ENCODE peak calls at places on chromosome 9, in four cellular contexts. One of them, this sample, is unnamed. For H3K4me1, the result is how much of the 10 kb centered on the place peaks cover.

GRCh38 chr9:73132034-73132776 is 19.5 kb upstream of the ANXA1 start:
- DNase-seq in neuronal stem cell: peak
- DNase-seq in uterus: peak
- DNase-seq in heart left ventricle: peak
- DNase-seq in this sample: peak

GRCh38 chr9:109242751-109243150 is 75.7 kb upstream of the FRRS1L start:
- DNase-seq in heart left ventricle: no peak
- DNase-seq in neuronal stem cell: no peak
- DNase-seq in uterus: no peak
- DNase-seq in this sample: no peak

GRCh38 chr9:128470560-128470959 is 14.8 kb downstream of the ODF2 start:
- DNase-seq in neuronal stem cell: no peak
- DNase-seq in uterus: no peak
- DNase-seq in heart left ventricle: no peak
- DNase-seq in this sample: no peak

GRCh38 chr9:6247266-6247665 is 31.7 kb downstream of the IL33 start:
- DNase-seq in neuronal stem cell: no peak
- DNase-seq in heart left ventricle: no peak
- DNase-seq in uterus: no peak
- DNase-seq in this sample: no peak

GRCh38 chr9:119078015-119078414 is 291.2 kb downstream of the BRINP1 start:
- DNase-seq in heart left ventricle: no peak
- DNase-seq in neuronal stem cell: no peak
- DNase-seq in uterus: no peak
- DNase-seq in this sample: no peak

GRCh38 chr9:125241863-125242739 is 958 bp upstream of the HSPA5 start:
- DNase-seq in heart left ventricle: peak
- DNase-seq in neuronal stem cell: no peak
- DNase-seq in uterus: no peak
- DNase-seq in this sample: peak

GRCh38 chr9:38620483-38621433 is at the start of gene ANKRD18A:
- DNase-seq in heart left ventricle: peak
- DNase-seq in uterus: peak
- DNase-seq in neuronal stem cell: peak
- DNase-seq in this sample: peak

GRCh38 chr9:128362774-128363173 is 8.4 kb upstream of the URM1 start:
- DNase-seq in heart left ventricle: no peak
- DNase-seq in neuronal stem cell: no peak
- DNase-seq in uterus: no peak
- DNase-seq in this sample: no peak

GRCh38 chr9:98104445-98104881 is 14.6 kb downstream of the TRIM14 start:
- DNase-seq in heart left ventricle: no peak
- DNase-seq in uterus: no peak
- DNase-seq in neuronal stem cell: no peak
- DNase-seq in this sample: no peak

GRCh38 chr9:78214492-78214891 is 21.4 kb upstream of the CEP78 start:
- DNase-seq in uterus: no peak
- DNase-seq in neuronal stem cell: no peak
- DNase-seq in heart left ventricle: no peak
- DNase-seq in this sample: no peak

GRCh38 chr9:20209421-20210340 is 412.6 kb downstream of the MLLT3 start:
- DNase-seq in heart left ventricle: no peak
- DNase-seq in neuronal stem cell: no peak
- DNase-seq in uterus: no peak
- DNase-seq in this sample: no peak

GRCh38 chr9:126989847-126990821 is 75.6 kb downstream of the RALGPS1 start:
- DNase-seq in heart left ventricle: peak
- DNase-seq in neuronal stem cell: no peak
- DNase-seq in uterus: peak
- DNase-seq in this sample: no peak

GRCh38 chr9:77158772-77159513 is 18.4 kb upstream of the VPS13A start:
- DNase-seq in uterus: no peak
- DNase-seq in neuronal stem cell: no peak
- DNase-seq in heart left ventricle: no peak
- DNase-seq in this sample: no peak

GRCh38 chr9:91555132-91555531 is 131.5 kb upstream of the NFIL3 start:
- DNase-seq in heart left ventricle: no peak
- DNase-seq in neuronal stem cell: no peak
- DNase-seq in uterus: no peak
- DNase-seq in this sample: no peak

GRCh38 chr9:4303002-4303401 is 3.1 kb upstream of the GLIS3 start:
- DNase-seq in uterus: no peak
- DNase-seq in neuronal stem cell: no peak
- DNase-seq in heart left ventricle: no peak
- DNase-seq in this sample: no peak

GRCh38 chr9:15373201-15373530 is 49.5 kb upstream of the SNAPC3 start:
- DNase-seq in heart left ventricle: no peak
- DNase-seq in uterus: no peak
- DNase-seq in neuronal stem cell: no peak
- DNase-seq in this sample: no peak

GRCh38 chr9:80811662-80812061 is 877.7 kb downstream of the TLE1 start:
- DNase-seq in neuronal stem cell: no peak
- DNase-seq in uterus: no peak
- DNase-seq in heart left ventricle: no peak
- DNase-seq in this sample: no peak

GRCh38 chr9:68947015-68947414 is 66.9 kb downstream of the PRKACG start:
- DNase-seq in heart left ventricle: no peak
- DNase-seq in neuronal stem cell: no peak
- DNase-seq in uterus: no peak
- DNase-seq in this sample: no peak

GRCh38 chr9:99105152-99106043 is 485 bp downstream of the TGFBR1 start:
- DNase-seq in neuronal stem cell: peak
- DNase-seq in uterus: peak
- DNase-seq in heart left ventricle: peak
- DNase-seq in this sample: peak

GRCh38 chr9:136776947-136777346 is 12.6 kb upstream of the LCN15 start:
- DNase-seq in neuronal stem cell: no peak
- DNase-seq in heart left ventricle: no peak
- DNase-seq in uterus: no peak
- DNase-seq in this sample: no peak

GRCh38 chr9:89547000-89547399 is 49.1 kb upstream of the SEMA4D start:
- DNase-seq in neuronal stem cell: no peak
- DNase-seq in heart left ventricle: no peak
- DNase-seq in uterus: no peak
- DNase-seq in this sample: no peak

GRCh38 chr9:34513567-34514214 is 9.1 kb downstream of the ENHO start:
- DNase-seq in neuronal stem cell: no peak
- DNase-seq in heart left ventricle: no peak
- DNase-seq in uterus: no peak
- DNase-seq in this sample: no peak

GRCh38 chr9:97577051-97577450 is 56.1 kb downstream of the TSTD2 start:
- DNase-seq in uterus: peak
- DNase-seq in neuronal stem cell: no peak
- DNase-seq in heart left ventricle: no peak
- DNase-seq in this sample: no peak

GRCh38 chr9:116686693-116687073 is 422 bp upstream of the TRIM32 start:
- DNase-seq in heart left ventricle: no peak
- DNase-seq in uterus: no peak
- DNase-seq in neuronal stem cell: no peak
- DNase-seq in this sample: no peak

DNA sequence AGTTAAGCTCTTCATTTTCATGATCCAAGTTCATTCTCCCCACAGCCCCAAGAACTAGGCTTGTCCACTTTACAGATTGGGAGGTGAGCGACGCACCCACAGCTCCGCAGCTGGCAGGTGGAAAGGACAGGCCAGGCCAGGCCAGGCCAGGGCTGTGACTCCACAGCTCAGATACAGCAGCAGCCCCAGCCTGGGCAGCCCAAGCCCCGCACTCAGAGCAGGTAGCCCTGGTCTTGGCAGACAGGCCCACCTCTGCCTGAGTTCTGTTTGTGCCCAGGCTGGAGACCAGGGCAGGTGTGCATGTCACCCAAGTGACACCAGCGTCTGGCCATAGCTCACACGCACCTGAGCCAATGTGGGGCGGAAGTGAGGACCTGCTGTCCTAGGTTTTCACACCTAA is 124.7 kb downstream of the WNK2 start:
- DNase-seq in neuronal stem cell: no peak
- DNase-seq in heart left ventricle: no peak
- DNase-seq in uterus: no peak
- DNase-seq in this sample: no peak
- H3K27ac ChIP-seq in neuronal stem cell: no peak
- H3K27ac ChIP-seq in heart left ventricle: no peak
- H3K27ac ChIP-seq in uterus: no peak
- H3K27ac ChIP-seq in this sample: no peak

GRCh38 chr9:75121914-75122558 is 33.7 kb downstream of the OSTF1 start:
- DNase-seq in heart left ventricle: no peak
- DNase-seq in uterus: no peak
- DNase-seq in neuronal stem cell: no peak
- DNase-seq in this sample: no peak

GRCh38 chr9:75117572-75117971 is 29.3 kb downstream of the OSTF1 start:
- DNase-seq in heart left ventricle: no peak
- DNase-seq in uterus: no peak
- DNase-seq in neuronal stem cell: no peak
- DNase-seq in this sample: no peak

GRCh38 chr9:75123696-75124095 is 35.4 kb downstream of the OSTF1 start:
- DNase-seq in heart left ventricle: no peak
- DNase-seq in uterus: no peak
- DNase-seq in neuronal stem cell: no peak
- DNase-seq in this sample: no peak

GRCh38 chr9:75120661-75121060 is 32.3 kb downstream of the OSTF1 start:
- DNase-seq in uterus: no peak
- DNase-seq in neuronal stem cell: no peak
- DNase-seq in heart left ventricle: no peak
- DNase-seq in this sample: no peak
- H3K4me1 ChIP-seq in uterus: under half
- H3K4me1 ChIP-seq in neuronal stem cell: under half
- H3K4me1 ChIP-seq in heart left ventricle: under half
- H3K4me1 ChIP-seq in this sample: under half

GRCh38 chr9:33437235-33437634 is 10.2 kb downstream of the AQP3 start:
- DNase-seq in neuronal stem cell: no peak
- DNase-seq in heart left ventricle: no peak
- DNase-seq in uterus: no peak
- DNase-seq in this sample: no peak

GRCh38 chr9:33434317-33435105 is 12.9 kb downstream of the AQP3 start:
- DNase-seq in uterus: no peak
- DNase-seq in heart left ventricle: no peak
- DNase-seq in neuronal stem cell: no peak
- DNase-seq in this sample: no peak

GRCh38 chr9:33433871-33434270 is 13.5 kb downstream of the AQP3 start:
- DNase-seq in neuronal stem cell: no peak
- DNase-seq in heart left ventricle: no peak
- DNase-seq in uterus: no peak
- DNase-seq in this sample: no peak

GRCh38 chr9:33436445-33436844 is 10.9 kb downstream of the AQP3 start:
- DNase-seq in heart left ventricle: peak
- DNase-seq in neuronal stem cell: no peak
- DNase-seq in uterus: no peak
- DNase-seq in this sample: no peak

DNA sequence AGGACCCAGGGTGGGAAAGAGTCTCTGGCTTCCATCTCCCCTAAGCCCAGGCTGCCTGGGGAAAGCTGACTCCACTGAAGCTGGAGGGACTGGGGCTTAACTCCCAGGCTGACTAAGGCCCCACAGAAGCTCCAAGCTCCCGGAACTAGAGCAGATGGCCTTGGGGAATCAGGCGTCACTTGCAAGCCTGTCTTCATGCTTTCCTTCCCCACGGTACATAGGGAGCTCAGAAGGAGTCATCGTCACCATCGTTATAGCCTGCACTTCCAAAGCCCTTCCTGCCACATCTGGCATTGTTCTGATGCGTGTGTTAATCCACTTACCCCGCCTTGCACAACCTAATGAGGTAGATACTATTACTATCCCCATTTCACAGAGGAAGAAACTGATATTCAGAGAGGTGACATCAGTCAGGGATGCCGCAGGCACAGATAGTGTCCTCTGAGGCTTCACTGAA is 11.5 kb downstream of the AQP3 start:
- DNase-seq in neuronal stem cell: no peak
- DNase-seq in heart left ventricle: no peak
- DNase-seq in uterus: no peak
- DNase-seq in this sample: no peak
- H3K27ac ChIP-seq in neuronal stem cell: no peak
- H3K27ac ChIP-seq in heart left ventricle: peak
- H3K27ac ChIP-seq in uterus: no peak
- H3K27ac ChIP-seq in this sample: no peak

DNA sequence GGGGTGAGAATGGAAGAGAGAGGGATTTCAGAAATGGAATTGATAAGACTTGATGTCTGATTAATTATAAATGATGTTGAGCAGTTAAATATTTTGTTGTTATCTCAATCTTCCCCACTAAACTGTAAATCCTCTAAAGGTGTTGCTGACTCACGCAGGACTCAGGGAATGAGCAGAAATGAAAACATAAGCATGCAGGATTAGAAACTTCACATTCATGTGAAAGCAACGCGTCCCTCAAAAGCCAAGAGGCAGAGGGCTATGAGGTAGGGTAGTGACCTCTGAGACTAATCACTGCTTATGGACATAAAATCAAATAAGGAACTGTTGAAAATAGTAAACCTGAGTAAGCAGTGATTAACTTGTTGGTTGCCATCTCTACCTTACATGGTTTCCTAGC is 21.1 kb downstream of the ADAMTSL1 start:
- DNase-seq in heart left ventricle: no peak
- DNase-seq in uterus: no peak
- DNase-seq in neuronal stem cell: no peak
- DNase-seq in this sample: no peak
- H3K4me1 ChIP-seq in heart left ventricle: under half
- H3K4me1 ChIP-seq in uterus: under half
- H3K4me1 ChIP-seq in neuronal stem cell: under half
- H3K4me1 ChIP-seq in this sample: under half

GRCh38 chr9:120911295-120911843 is 15.2 kb downstream of the TRAF1 start:
- DNase-seq in uterus: no peak
- DNase-seq in neuronal stem cell: no peak
- DNase-seq in heart left ventricle: no peak
- DNase-seq in this sample: no peak
- H3K27ac ChIP-seq in uterus: no peak
- H3K27ac ChIP-seq in neuronal stem cell: no peak
- H3K27ac ChIP-seq in heart left ventricle: no peak
- H3K27ac ChIP-seq in this sample: no peak

GRCh38 chr9:107292811-107293554 is 9.9 kb downstream of the RAD23B start:
- DNase-seq in uterus: no peak
- DNase-seq in neuronal stem cell: no peak
- DNase-seq in heart left ventricle: no peak
- DNase-seq in this sample: no peak
- H3K4me1 ChIP-seq in uterus: under half
- H3K4me1 ChIP-seq in neuronal stem cell: under half
- H3K4me1 ChIP-seq in heart left ventricle: under half
- H3K4me1 ChIP-seq in this sample: under half

GRCh38 chr9:74496819-74497749 is at the start of gene RORB:
- DNase-seq in neuronal stem cell: peak
- DNase-seq in uterus: peak
- DNase-seq in heart left ventricle: peak
- DNase-seq in this sample: no peak
- H3K27ac ChIP-seq in neuronal stem cell: no peak
- H3K27ac ChIP-seq in uterus: no peak
- H3K27ac ChIP-seq in heart left ventricle: peak
- H3K27ac ChIP-seq in this sample: peak